ENCODE peak calls at places on chromosomes 4 and X, in six cellular contexts. One of them, this sample, is unnamed. For H4K20me1, the result is how much of the 10 kb centered on the place peaks cover.

GRCh38 chr4:5066101-5066500 is 14.8 kb downstream of the STK32B start:
- DNase-seq in fibroblast of lung: no peak
- DNase-seq in DND-41: no peak
- DNase-seq in PC-3: no peak
- DNase-seq in keratinocyte: no peak
- DNase-seq in GM12878: no peak
- DNase-seq in this sample: no peak

GRCh38 chr4:128623508-128624215 is 185.8 kb upstream of the JADE1 start:
- DNase-seq in fibroblast of lung: no peak
- DNase-seq in DND-41: no peak
- DNase-seq in PC-3: no peak
- DNase-seq in keratinocyte: no peak
- DNase-seq in GM12878: no peak
- DNase-seq in this sample: no peak

GRCh38 chr4:110195561-110196205 is 2.7 kb downstream of the ELOVL6 start:
- DNase-seq in fibroblast of lung: no peak
- DNase-seq in DND-41: peak
- DNase-seq in PC-3: no peak
- DNase-seq in keratinocyte: peak
- DNase-seq in GM12878: no peak
- DNase-seq in this sample: no peak

GRCh38 chrX:80285131-80285773 is 135.0 kb upstream of the TENT5D start:
- DNase-seq in fibroblast of lung: no peak
- DNase-seq in DND-41: peak
- DNase-seq in PC-3: peak
- DNase-seq in keratinocyte: no peak
- DNase-seq in GM12878: no peak
- DNase-seq in this sample: no peak

GRCh38 chr4:37882665-37883296 is 8.1 kb upstream of the TBC1D1 start:
- DNase-seq in fibroblast of lung: no peak
- DNase-seq in DND-41: no peak
- DNase-seq in PC-3: no peak
- DNase-seq in keratinocyte: no peak
- DNase-seq in GM12878: no peak
- DNase-seq in this sample: no peak

GRCh38 chr4:86957214-86957613 is 22.4 kb downstream of the AFF1 start:
- DNase-seq in fibroblast of lung: peak
- DNase-seq in DND-41: no peak
- DNase-seq in PC-3: peak
- DNase-seq in keratinocyte: no peak
- DNase-seq in GM12878: peak
- DNase-seq in this sample: peak

GRCh38 chr4:79651516-79651915 is 243.5 kb upstream of the GK2 start:
- DNase-seq in fibroblast of lung: peak
- DNase-seq in DND-41: no peak
- DNase-seq in PC-3: no peak
- DNase-seq in keratinocyte: no peak
- DNase-seq in GM12878: no peak
- DNase-seq in this sample: no peak

GRCh38 chrX:9604111-9604907 is 139.5 kb downstream of the TBL1X start:
- DNase-seq in fibroblast of lung: peak
- DNase-seq in DND-41: no peak
- DNase-seq in PC-3: no peak
- DNase-seq in keratinocyte: no peak
- DNase-seq in GM12878: no peak
- DNase-seq in this sample: no peak

GRCh38 chr4:5758741-5759140 is 47.7 kb downstream of the EVC start:
- DNase-seq in fibroblast of lung: peak
- DNase-seq in DND-41: no peak
- DNase-seq in PC-3: peak
- DNase-seq in keratinocyte: peak
- DNase-seq in GM12878: peak
- DNase-seq in this sample: peak

GRCh38 chrX:13750812-13751211 is 16.3 kb downstream of the OFD1 start:
- DNase-seq in fibroblast of lung: no peak
- DNase-seq in DND-41: no peak
- DNase-seq in PC-3: no peak
- DNase-seq in keratinocyte: no peak
- DNase-seq in GM12878: no peak
- DNase-seq in this sample: no peak

GRCh38 chr4:176084769-176085168 is 19.1 kb downstream of the WDR17 start:
- DNase-seq in fibroblast of lung: no peak
- DNase-seq in DND-41: no peak
- DNase-seq in PC-3: no peak
- DNase-seq in keratinocyte: no peak
- DNase-seq in GM12878: no peak
- DNase-seq in this sample: no peak

GRCh38 chr4:88001871-88002270 is 5.6 kb upstream of the PKD2 start:
- DNase-seq in fibroblast of lung: no peak
- DNase-seq in DND-41: no peak
- DNase-seq in PC-3: no peak
- DNase-seq in keratinocyte: no peak
- DNase-seq in GM12878: no peak
- DNase-seq in this sample: no peak

GRCh38 chr4:169282429-169283113 is 11.8 kb upstream of the SH3RF1 start:
- DNase-seq in fibroblast of lung: no peak
- DNase-seq in DND-41: no peak
- DNase-seq in PC-3: peak
- DNase-seq in keratinocyte: no peak
- DNase-seq in GM12878: no peak
- DNase-seq in this sample: peak

GRCh38 chrX:135544338-135544948 is 24.0 kb downstream of the INTS6L start:
- DNase-seq in fibroblast of lung: no peak
- DNase-seq in DND-41: no peak
- DNase-seq in PC-3: no peak
- DNase-seq in keratinocyte: no peak
- DNase-seq in GM12878: no peak
- DNase-seq in this sample: no peak

GRCh38 chrX:153922932-153923857 is 2.9 kb downstream of the ARHGAP4 start:
- DNase-seq in fibroblast of lung: peak
- DNase-seq in DND-41: no peak
- DNase-seq in PC-3: peak
- DNase-seq in keratinocyte: no peak
- DNase-seq in GM12878: no peak
- DNase-seq in this sample: no peak

GRCh38 chr4:55635760-55636621 is at the start of gene NMU:
- DNase-seq in fibroblast of lung: peak
- DNase-seq in DND-41: no peak
- DNase-seq in PC-3: peak
- DNase-seq in keratinocyte: no peak
- DNase-seq in GM12878: no peak
- DNase-seq in this sample: peak
- TF ChIP-seq EZH2 in fibroblast of lung: peak
- TF ChIP-seq EZH2 in DND-41: no peak
- TF ChIP-seq EZH2 in PC-3: no peak
- TF ChIP-seq EZH2 in keratinocyte: no peak
- TF ChIP-seq EZH2 in GM12878: no peak
- TF ChIP-seq EZH2 in this sample: no peak

GRCh38 chr4:1252928-1253492 is 4.1 kb upstream of the CTBP1 start:
- DNase-seq in fibroblast of lung: no peak
- DNase-seq in DND-41: no peak
- DNase-seq in PC-3: no peak
- DNase-seq in keratinocyte: no peak
- DNase-seq in GM12878: no peak
- DNase-seq in this sample: no peak
- TF ChIP-seq CTCF in fibroblast of lung: no peak
- TF ChIP-seq CTCF in DND-41: no peak
- TF ChIP-seq CTCF in PC-3: no peak
- TF ChIP-seq CTCF in keratinocyte: no peak
- TF ChIP-seq CTCF in GM12878: no peak
- TF ChIP-seq CTCF in this sample: no peak

GRCh38 chrX:56114437-56114787 is 117.7 kb upstream of the KLF8 start:
- DNase-seq in fibroblast of lung: no peak
- DNase-seq in DND-41: no peak
- DNase-seq in PC-3: no peak
- DNase-seq in keratinocyte: no peak
- DNase-seq in GM12878: no peak
- DNase-seq in this sample: peak

GRCh38 chrX:56113785-56114436 is 118.2 kb upstream of the KLF8 start:
- DNase-seq in fibroblast of lung: no peak
- DNase-seq in DND-41: no peak
- DNase-seq in PC-3: peak
- DNase-seq in keratinocyte: no peak
- DNase-seq in GM12878: no peak
- DNase-seq in this sample: peak
- H4K20me1 ChIP-seq in fibroblast of lung: under half
- H4K20me1 ChIP-seq in DND-41: under half
- H4K20me1 ChIP-seq in PC-3: under half
- H4K20me1 ChIP-seq in keratinocyte: under half
- H4K20me1 ChIP-seq in GM12878: under half
- H4K20me1 ChIP-seq in this sample: under half

GRCh38 chr4:84494518-84494917 is 4.6 kb downstream of the NKX6-1 start:
- DNase-seq in fibroblast of lung: no peak
- DNase-seq in DND-41: no peak
- DNase-seq in PC-3: no peak
- DNase-seq in keratinocyte: no peak
- DNase-seq in GM12878: no peak
- DNase-seq in this sample: no peak

GRCh38 chr4:84491420-84491819 is 7.7 kb downstream of the NKX6-1 start:
- DNase-seq in fibroblast of lung: no peak
- DNase-seq in DND-41: no peak
- DNase-seq in PC-3: no peak
- DNase-seq in keratinocyte: no peak
- DNase-seq in GM12878: no peak
- DNase-seq in this sample: no peak

GRCh38 chr4:84492737-84493091 is 6.4 kb downstream of the NKX6-1 start:
- DNase-seq in fibroblast of lung: no peak
- DNase-seq in DND-41: no peak
- DNase-seq in PC-3: no peak
- DNase-seq in keratinocyte: no peak
- DNase-seq in GM12878: no peak
- DNase-seq in this sample: no peak

GRCh38 chr4:84492290-84492689 is 6.8 kb downstream of the NKX6-1 start:
- DNase-seq in fibroblast of lung: no peak
- DNase-seq in DND-41: no peak
- DNase-seq in PC-3: no peak
- DNase-seq in keratinocyte: no peak
- DNase-seq in GM12878: no peak
- DNase-seq in this sample: no peak

GRCh38 chr4:84493092-84493850 is 5.8 kb downstream of the NKX6-1 start:
- DNase-seq in fibroblast of lung: peak
- DNase-seq in DND-41: no peak
- DNase-seq in PC-3: no peak
- DNase-seq in keratinocyte: no peak
- DNase-seq in GM12878: no peak
- DNase-seq in this sample: no peak
- TF ChIP-seq EZH2 in fibroblast of lung: peak
- TF ChIP-seq EZH2 in DND-41: no peak
- TF ChIP-seq EZH2 in PC-3: no peak
- TF ChIP-seq EZH2 in keratinocyte: peak
- TF ChIP-seq EZH2 in GM12878: no peak
- TF ChIP-seq EZH2 in this sample: no peak

DNA sequence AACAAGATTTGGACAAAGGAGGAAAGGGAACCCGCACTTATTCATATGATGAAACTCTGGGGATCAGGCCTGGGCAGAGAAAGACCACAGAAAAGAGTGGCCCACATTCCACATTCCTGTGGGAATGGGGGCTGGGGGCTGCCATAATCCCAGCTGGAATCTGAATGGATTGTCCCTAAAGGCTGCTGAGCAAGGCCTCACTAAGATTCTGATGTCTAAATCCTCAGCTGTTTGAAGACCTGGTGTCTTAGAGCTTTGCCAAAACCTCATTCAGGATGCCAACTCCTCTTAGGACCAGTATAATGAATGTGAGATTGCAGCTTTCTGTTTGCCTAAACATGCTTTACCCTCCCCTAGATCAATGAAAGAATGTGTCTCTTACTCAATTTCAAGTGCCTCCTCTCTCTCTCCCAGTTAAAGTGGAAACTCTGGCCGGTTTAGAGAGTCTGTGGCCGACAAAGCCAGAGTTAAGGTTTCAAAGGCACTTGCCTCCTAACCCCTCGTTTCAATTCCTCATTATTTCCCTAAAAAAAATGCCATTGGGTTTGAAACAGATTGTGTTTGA is 33.3 kb upstream of the GPC4 start:
- DNase-seq in fibroblast of lung: peak
- DNase-seq in DND-41: no peak
- DNase-seq in PC-3: no peak
- DNase-seq in keratinocyte: no peak
- DNase-seq in GM12878: no peak
- DNase-seq in this sample: no peak
- TF ChIP-seq CTCF in fibroblast of lung: no peak
- TF ChIP-seq CTCF in DND-41: no peak
- TF ChIP-seq CTCF in PC-3: no peak
- TF ChIP-seq CTCF in keratinocyte: no peak
- TF ChIP-seq CTCF in GM12878: no peak
- TF ChIP-seq CTCF in this sample: no peak

GRCh38 chrX:40140706-40141499 is 43.1 kb upstream of the BCOR start:
- DNase-seq in fibroblast of lung: peak
- DNase-seq in DND-41: no peak
- DNase-seq in PC-3: no peak
- DNase-seq in keratinocyte: no peak
- DNase-seq in GM12878: no peak
- DNase-seq in this sample: no peak
- H4K20me1 ChIP-seq in fibroblast of lung: under half
- H4K20me1 ChIP-seq in DND-41: under half
- H4K20me1 ChIP-seq in PC-3: under half
- H4K20me1 ChIP-seq in keratinocyte: under half
- H4K20me1 ChIP-seq in GM12878: under half
- H4K20me1 ChIP-seq in this sample: under half

DNA sequence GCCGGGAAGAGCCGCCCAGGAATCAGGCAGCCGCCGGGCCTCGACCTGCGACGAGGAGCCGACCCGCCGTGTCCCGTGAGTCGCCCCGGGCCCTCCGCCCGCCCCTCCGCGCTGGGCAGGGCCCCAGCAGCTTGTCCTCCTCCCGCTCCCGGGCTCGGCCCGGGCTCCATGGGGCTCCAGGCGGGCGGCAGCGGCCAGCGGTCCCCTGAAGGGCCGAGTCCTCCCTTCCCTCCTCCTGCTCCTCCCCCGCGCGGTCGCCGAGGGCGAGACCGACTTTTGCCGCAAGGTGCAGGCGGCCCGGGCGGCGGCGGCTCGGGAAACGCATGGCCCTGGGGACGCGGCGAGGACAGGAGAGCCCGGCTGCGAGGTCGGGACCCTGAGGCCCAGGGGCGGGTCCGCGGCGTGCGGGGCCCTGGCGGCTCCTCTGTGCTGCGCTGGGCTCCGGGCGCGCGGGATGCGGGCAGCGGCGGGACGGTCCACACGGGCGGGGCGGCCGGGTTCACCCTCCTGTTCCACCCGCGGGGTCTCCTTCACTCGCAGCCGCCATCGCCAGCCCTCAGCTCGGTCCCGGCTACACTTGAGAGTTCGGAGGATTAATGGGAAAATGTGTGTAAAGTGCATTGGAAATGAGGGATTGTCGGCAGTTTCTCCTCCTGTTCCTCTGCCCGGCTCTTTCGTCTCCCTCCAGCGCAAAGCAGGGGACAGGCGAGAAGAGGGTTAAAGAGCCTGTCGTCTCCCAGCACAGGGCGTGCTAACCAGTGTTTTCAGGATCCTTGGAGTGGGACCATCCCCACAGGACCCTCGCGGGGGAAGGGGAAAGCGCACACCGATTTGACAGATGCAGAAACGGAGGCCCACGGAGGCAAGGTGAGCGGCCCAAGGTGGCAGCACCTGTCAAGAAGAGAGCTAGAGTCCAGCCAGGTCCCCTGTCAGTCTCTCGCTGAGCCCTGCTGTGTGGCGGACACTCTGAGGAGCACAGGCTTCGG is 16.6 kb upstream of the ZNF718 start:
- DNase-seq in fibroblast of lung: no peak
- DNase-seq in DND-41: no peak
- DNase-seq in PC-3: no peak
- DNase-seq in keratinocyte: no peak
- DNase-seq in GM12878: no peak
- DNase-seq in this sample: no peak
- TF ChIP-seq EZH2 in fibroblast of lung: peak
- TF ChIP-seq EZH2 in DND-41: no peak
- TF ChIP-seq EZH2 in PC-3: no peak
- TF ChIP-seq EZH2 in keratinocyte: no peak
- TF ChIP-seq EZH2 in GM12878: no peak
- TF ChIP-seq EZH2 in this sample: no peak